ENCODE peak calls at places on chromosomes 3 and 15, in four cellular contexts. One of them, this sample, is unnamed.

GRCh38 chr3:195704433-195704999 is 16.3 kb upstream of the MUC20 start:
- DNase-seq in A549: no peak
- DNase-seq in PC-9: no peak
- DNase-seq in K562: no peak
- DNase-seq in this sample: peak; percentile 27

GRCh38 chr3:136835817-136836510 is 17.0 kb downstream of the SLC35G2 start:
- DNase-seq in A549: no peak
- DNase-seq in PC-9: no peak
- DNase-seq in K562: no peak
- DNase-seq in this sample: no peak

GRCh38 chr3:172519740-172520139 is 3.5 kb downstream of the TNFSF10 start:
- DNase-seq in A549: no peak
- DNase-seq in PC-9: no peak
- DNase-seq in K562: no peak
- DNase-seq in this sample: no peak

GRCh38 chr15:46589088-46589487 is 954.3 kb downstream of the SQOR start:
- DNase-seq in A549: no peak
- DNase-seq in PC-9: no peak
- DNase-seq in K562: no peak
- DNase-seq in this sample: no peak

GRCh38 chr3:121690777-121691405 is 30.2 kb upstream of the HCLS1 start:
- DNase-seq in A549: no peak
- DNase-seq in PC-9: no peak
- DNase-seq in K562: no peak
- DNase-seq in this sample: no peak

GRCh38 chr15:76439542-76439941 is 103.0 kb downstream of the ISL2 start:
- DNase-seq in A549: no peak
- DNase-seq in PC-9: peak; percentile 58
- DNase-seq in K562: no peak
- DNase-seq in this sample: no peak

GRCh38 chr3:190566043-190566933 is 52.4 kb downstream of the IL1RAP start:
- DNase-seq in A549: peak; percentile 62
- DNase-seq in PC-9: peak; percentile 94
- DNase-seq in K562: peak; percentile 7
- DNase-seq in this sample: peak; percentile 91

GRCh38 chr3:177396707-177397106 is 199.4 kb upstream of the TBL1XR1 start:
- DNase-seq in A549: no peak
- DNase-seq in PC-9: no peak
- DNase-seq in K562: no peak
- DNase-seq in this sample: no peak

DNA sequence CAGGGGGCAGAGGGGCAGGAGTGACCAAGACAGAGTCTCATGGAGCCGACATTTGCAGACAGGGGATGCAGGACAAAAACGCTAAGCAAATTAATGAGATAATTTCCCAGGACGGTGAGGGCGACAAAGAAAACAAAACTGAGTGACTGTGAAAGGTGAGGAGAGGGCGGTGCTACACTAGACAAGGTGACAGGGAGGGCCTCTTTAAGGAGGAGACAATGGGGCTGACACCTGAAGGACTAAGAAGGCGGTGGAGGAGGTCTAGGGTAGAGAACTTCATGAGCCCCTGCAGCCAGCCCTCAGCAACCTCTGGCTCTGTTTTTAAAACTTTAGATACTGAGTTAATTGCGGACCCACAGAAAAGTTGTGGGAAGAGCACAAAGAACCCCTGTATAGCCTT is 41.6 kb downstream of the IQSEC1 start:
- DNase-seq in A549: no peak
- DNase-seq in PC-9: no peak
- DNase-seq in K562: no peak
- DNase-seq in this sample: no peak
- H3K4me1 ChIP-seq in A549: no peaks in the 10 kb centered on the region
- H3K4me1 ChIP-seq in PC-9: no peaks in the 10 kb centered on the region
- H3K4me1 ChIP-seq in K562: peaks cover 13% of the 10 kb centered on the region
- H3K4me1 ChIP-seq in this sample: no peaks in the 10 kb centered on the region

DNA sequence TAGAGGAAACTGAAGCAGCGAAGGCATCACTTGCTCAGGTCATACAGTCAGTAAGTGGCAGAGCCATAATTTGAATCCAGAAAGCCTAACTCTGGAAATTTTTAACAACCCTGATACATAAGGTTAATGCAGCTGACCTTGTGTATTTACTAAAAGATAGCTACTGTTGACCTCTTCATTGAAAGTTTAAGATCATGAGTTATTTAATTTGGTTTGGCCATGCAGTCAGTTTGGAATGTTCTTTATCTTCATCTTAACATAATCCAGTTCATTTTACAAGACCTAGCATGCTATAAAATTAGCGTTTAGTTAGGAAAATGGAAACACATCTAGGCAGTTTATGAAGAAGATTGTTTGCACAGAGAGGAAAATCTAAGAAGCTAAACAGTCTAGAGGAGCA is 240.9 kb downstream of the RBMS3 start:
- DNase-seq in A549: no peak
- DNase-seq in PC-9: no peak
- DNase-seq in K562: no peak
- DNase-seq in this sample: no peak
- H3K27ac ChIP-seq in A549: peak overlapping the region; percentile 13
- H3K27ac ChIP-seq in PC-9: no peak overlapping the region
- H3K27ac ChIP-seq in K562: no peak overlapping the region
- H3K27ac ChIP-seq in this sample: no peak overlapping the region

GRCh38 chr15:74783808-74784175 is 1.9 kb downstream of the CSK start:
- DNase-seq in A549: no peak
- DNase-seq in PC-9: no peak
- DNase-seq in K562: no peak
- DNase-seq in this sample: no peak

GRCh38 chr15:74783072-74783807 is 1.4 kb downstream of the CSK start:
- DNase-seq in A549: no peak
- DNase-seq in PC-9: peak; percentile 44
- DNase-seq in K562: peak; percentile 62
- DNase-seq in this sample: no peak

GRCh38 chr15:74780983-74781672 is 752 bp upstream of the CSK start:
- DNase-seq in A549: no peak
- DNase-seq in PC-9: no peak
- DNase-seq in K562: peak; percentile 50
- DNase-seq in this sample: peak; percentile 78

GRCh38 chr15:74781673-74782595 is at the start of gene CSK:
- DNase-seq in A549: peak; percentile 86
- DNase-seq in PC-9: peak; percentile 77
- DNase-seq in K562: peak; percentile 84
- DNase-seq in this sample: peak; percentile 77

GRCh38 chr15:74782596-74783071 is 754 bp downstream of the CSK start:
- DNase-seq in A549: no peak
- DNase-seq in PC-9: no peak
- DNase-seq in K562: no peak
- DNase-seq in this sample: no peak
- H3K4me1 ChIP-seq in A549: peaks cover 22% of the 10 kb centered on the region
- H3K4me1 ChIP-seq in PC-9: peaks cover 20% of the 10 kb centered on the region
- H3K4me1 ChIP-seq in K562: peaks cover 76% of the 10 kb centered on the region
- H3K4me1 ChIP-seq in this sample: peaks cover 45% of the 10 kb centered on the region

DNA sequence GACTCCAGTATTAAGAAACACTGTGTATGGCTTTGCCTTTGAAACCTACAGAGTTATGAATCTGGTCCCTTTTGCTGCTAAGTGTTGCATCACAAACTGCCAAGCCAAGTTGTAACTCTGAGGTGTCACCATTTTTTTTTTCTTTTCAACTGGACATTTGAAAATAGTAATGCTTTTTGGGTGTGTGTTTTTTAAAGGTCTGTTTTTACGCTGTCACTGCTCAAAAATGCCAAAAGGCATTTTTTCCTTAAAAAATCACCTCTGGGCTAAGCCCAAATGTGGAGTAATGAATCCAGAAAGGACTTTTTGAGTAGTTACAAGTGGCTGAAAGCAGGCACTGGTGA is 9.5 kb downstream of the SMAD3 start:
- DNase-seq in A549: no peak
- DNase-seq in PC-9: no peak
- DNase-seq in K562: no peak
- DNase-seq in this sample: no peak
- H3K27ac ChIP-seq in A549: peak overlapping the region; percentile 80
- H3K27ac ChIP-seq in PC-9: peak overlapping the region; percentile 64
- H3K27ac ChIP-seq in K562: peak overlapping the region; percentile 59
- H3K27ac ChIP-seq in this sample: no peak overlapping the region

GRCh38 chr3:125051205-125051604 is 4.6 kb downstream of the HEG1 start:
- DNase-seq in A549: no peak
- DNase-seq in PC-9: no peak
- DNase-seq in K562: no peak
- DNase-seq in this sample: no peak
- H3K4me1 ChIP-seq in A549: peaks cover 22% of the 10 kb centered on the region
- H3K4me1 ChIP-seq in PC-9: peaks cover 19% of the 10 kb centered on the region
- H3K4me1 ChIP-seq in K562: peaks cover 11% of the 10 kb centered on the region
- H3K4me1 ChIP-seq in this sample: peaks cover 61% of the 10 kb centered on the region

DNA sequence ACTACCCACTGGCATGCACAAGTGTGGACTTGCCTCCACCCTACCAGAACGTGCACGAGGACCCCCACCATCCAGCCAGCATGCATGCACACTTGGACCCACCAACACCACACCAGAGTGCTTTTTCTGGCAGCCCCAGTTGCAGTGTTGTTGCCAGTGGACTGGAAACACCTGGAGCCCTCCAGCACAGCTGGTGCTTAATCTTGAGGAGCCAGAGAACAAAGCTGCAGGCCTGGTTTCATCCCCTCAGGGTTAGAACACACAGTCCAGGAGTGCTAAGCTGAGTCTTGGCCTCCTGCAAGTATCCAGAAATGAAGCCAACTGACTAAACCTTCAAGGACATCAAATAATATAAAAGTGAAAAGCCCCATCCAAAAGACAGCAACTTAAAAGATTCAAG is 888.0 kb downstream of the NTRK3 start:
- DNase-seq in A549: no peak
- DNase-seq in PC-9: no peak
- DNase-seq in K562: no peak
- DNase-seq in this sample: no peak
- H3K27ac ChIP-seq in A549: peak overlapping the region; percentile 62
- H3K27ac ChIP-seq in PC-9: no peak overlapping the region
- H3K27ac ChIP-seq in K562: no peak overlapping the region
- H3K27ac ChIP-seq in this sample: no peak overlapping the region

GRCh38 chr15:60914360-60914759 is 314.7 kb downstream of the RORA start:
- DNase-seq in A549: no peak
- DNase-seq in PC-9: no peak
- DNase-seq in K562: no peak
- DNase-seq in this sample: no peak
- H3K4me1 ChIP-seq in A549: no peaks in the 10 kb centered on the region
- H3K4me1 ChIP-seq in PC-9: peaks cover 24% of the 10 kb centered on the region
- H3K4me1 ChIP-seq in K562: no peaks in the 10 kb centered on the region
- H3K4me1 ChIP-seq in this sample: peaks cover 12% of the 10 kb centered on the region